ENCODE peak calls at places on chromosomes 5 and 9, in seven cellular contexts. R, E, K, D, H, L and G are unnamed samples.
A peak's percentile ranks its signal among the peaks of the same experiment; 100 is the strongest.

GRCh38 chr5:132491368-132492364 is 1.1 kb upstream of the IRF1 start:
- DNase-seq in R (no peak), E (no peak), K (no peak), D (peak; percentile 36), H (no peak), L (no peak), G (no peak)

GRCh38 chr5:1484416-1485319 is 39.1 kb downstream of the LPCAT1 start:
- DNase-seq in R (no peak), E (no peak), K (no peak), D (peak; percentile 96), H (no peak), L (no peak), G (no peak)

GRCh38 chr9:36039696-36040095 is 3.0 kb downstream of the RECK start:
- DNase-seq in R (no peak), E (no peak), K (no peak), D (no peak), H (no peak), L (no peak), G (no peak)

GRCh38 chr5:33608476-33609026 is 167.8 kb downstream of the TARS1 start:
- DNase-seq in R (no peak), E (peak; percentile 20), K (no peak), D (no peak), H (no peak), L (no peak), G (no peak)

GRCh38 chr5:178730940-178731265 is 444 bp upstream of the ZNF354A start:
- DNase-seq in R (no peak), E (no peak), K (no peak), D (no peak), H (no peak), L (no peak), G (no peak)

GRCh38 chr5:59745422-59745863 is 148.1 kb downstream of the PDE4D start:
- DNase-seq in R (no peak), E (peak; percentile 11), K (no peak), D (no peak), H (no peak), L (peak; percentile 31), G (no peak)

GRCh38 chr5:76831108-76831447 is 12.2 kb downstream of the F2RL1 start:
- DNase-seq in R (no peak), E (no peak), K (no peak), D (no peak), H (peak; percentile 50), L (no peak), G (no peak)

GRCh38 chr5:72374844-72375243 is 54.7 kb downstream of the PTCD2 start:
- DNase-seq in R (no peak), E (no peak), K (no peak), D (no peak), H (no peak), L (no peak), G (no peak)

GRCh38 chr9:93668261-93668871 is 92.0 kb downstream of the PHF2 start:
- DNase-seq in R (no peak), E (peak; percentile 44), K (no peak), D (no peak), H (no peak), L (no peak), G (no peak)

GRCh38 chr5:5486122-5486521 is 63.6 kb downstream of the ICE1 start:
- DNase-seq in R (no peak), E (no peak), K (no peak), D (no peak), H (no peak), L (no peak), G (no peak)

GRCh38 chr5:159971038-159971437 is 37.9 kb upstream of the TTC1 start:
- DNase-seq in R (no peak), E (no peak), K (no peak), D (no peak), H (no peak), L (no peak), G (no peak)

GRCh38 chr5:15492545-15492944 is 7.4 kb upstream of the FBXL7 start:
- DNase-seq in R (no peak), E (no peak), K (no peak), D (no peak), H (no peak), L (no peak), G (no peak)

GRCh38 chr5:113378960-113379541 is 55.7 kb downstream of the TSSK1B start:
- DNase-seq in R (no peak), E (peak; percentile 74), K (no peak), D (peak; percentile 80), H (no peak), L (peak; percentile 18), G (no peak)

GRCh38 chr5:144478532-144478931 is 307.9 kb downstream of the KCTD16 start:
- DNase-seq in R (no peak), E (no peak), K (no peak), D (no peak), H (no peak), L (no peak), G (no peak)

GRCh38 chr5:168831438-168831837 is 252.3 kb upstream of the PANK3 start:
- DNase-seq in R (no peak), E (no peak), K (no peak), D (no peak), H (no peak), L (no peak), G (no peak)

GRCh38 chr5:66744040-66744439 is 147.8 kb downstream of the MAST4 start:
- DNase-seq in R (no peak), E (no peak), K (no peak), D (no peak), H (no peak), L (no peak), G (no peak)